ENCODE peak calls at places on chromosome 16, in nine cellular contexts. A is NCI-H2081; R is uterus; U is retina; C is NCI-H524; I is activated CD8-positive, alpha-beta memory T cell treated with anti-CD3 and anti-CD28 coated beads, Interleukin-2, amount 50 U/mL, for 4 hours; G is GM19239; P is ureter; L is lung. S is an unnamed sample.

GRCh38 chr16:2911580-2912329 is at the start of gene FLYWCH1:
- DNase-seq in P (peak), I (peak), G (peak), C (peak), A (peak), R (peak), L (peak), U (peak), S (peak)

GRCh38 chr16:14112539-14112856 is 41.4 kb downstream of the MRTFB start:
- DNase-seq in L (no peak), R (no peak), C (no peak), I (no peak), G (no peak), P (no peak), A (no peak), U (no peak), S (no peak)

GRCh38 chr16:77414752-77415231 is 20.0 kb downstream of the ADAMTS18 start:
- DNase-seq in I (no peak), U (no peak), G (no peak), L (no peak), A (no peak), C (no peak), P (no peak), R (no peak), S (no peak)

GRCh38 chr16:2148714-2149629 is 547 bp downstream of the RAB26 start:
- DNase-seq in C (peak), A (no peak), L (no peak), R (no peak), G (no peak), P (no peak), U (peak), I (no peak), S (no peak)

GRCh38 chr16:23181506-23181905 is 1.0 kb upstream of the SCNN1G start:
- DNase-seq in G (no peak), A (no peak), C (no peak), R (no peak), U (no peak), I (no peak), P (no peak), L (no peak), S (no peak)

GRCh38 chr16:78929798-78930197 is 670.7 kb downstream of the MAF start:
- DNase-seq in U (no peak), C (no peak), L (no peak), P (no peak), G (no peak), R (no peak), A (no peak), I (no peak), S (no peak)

GRCh38 chr16:73124097-73124652 is 76.2 kb upstream of the ZFHX3 start:
- DNase-seq in U (no peak), A (no peak), R (no peak), C (no peak), G (no peak), L (no peak), I (no peak), P (no peak), S (no peak)

GRCh38 chr16:11966173-11966572 is 1.2 kb downstream of the TNFRSF17 start:
- DNase-seq in G (no peak), L (no peak), P (no peak), U (no peak), R (no peak), C (no peak), A (no peak), I (no peak), S (no peak)

GRCh38 chr16:2090819-2091721 is 43.3 kb downstream of the TSC2 start:
- DNase-seq in G (no peak), R (no peak), P (peak), U (peak), I (no peak), L (peak), C (no peak), A (peak), S (peak)

GRCh38 chr16:2156025-2156848 is 655 bp downstream of the TRAF7 start:
- DNase-seq in A (no peak), P (no peak), L (no peak), G (no peak), U (peak), I (no peak), C (peak), R (no peak), S (no peak)

GRCh38 chr16:57532251-57532625 is 4.1 kb downstream of the CCDC102A start:
- DNase-seq in U (no peak), L (no peak), P (peak), C (no peak), I (no peak), R (no peak), A (no peak), G (no peak), S (no peak)

GRCh38 chr16:79426663-79427062 is 173.9 kb downstream of the MAF start:
- DNase-seq in P (no peak), G (no peak), I (no peak), R (no peak), A (no peak), C (no peak), L (no peak), U (no peak), S (no peak)

GRCh38 chr16:50266337-50267091 is at the start of gene ADCY7:
- DNase-seq in R (no peak), P (peak), L (peak), A (no peak), U (peak), C (peak), I (peak), G (peak), S (no peak)

GRCh38 chr16:80656731-80657150 is 115.9 kb downstream of the DYNLRB2 start:
- DNase-seq in L (no peak), C (no peak), R (no peak), I (no peak), U (peak), A (no peak), G (peak), P (no peak), S (no peak)

GRCh38 chr16:81315271-81316175 is 761 bp downstream of the GAN start:
- DNase-seq in R (peak), U (peak), G (peak), L (peak), C (peak), I (peak), A (no peak), P (peak), S (no peak)

GRCh38 chr16:918068-918467 is 52.7 kb downstream of the LMF1 start:
- DNase-seq in U (no peak), L (no peak), A (peak), C (no peak), P (no peak), R (no peak), G (no peak), I (no peak), S (no peak)

GRCh38 chr16:2470603-2471015 is 488 bp upstream of the NTN3 start:
- DNase-seq in G (no peak), A (no peak), U (peak), I (no peak), R (no peak), P (no peak), C (peak), L (no peak), S (no peak)

GRCh38 chr16:57802635-57803412 is 533 bp upstream of the KIFC3 start:
- DNase-seq in L (no peak), I (no peak), P (no peak), U (peak), A (no peak), R (no peak), C (no peak), G (no peak), S (no peak)

GRCh38 chr16:69930117-69930776 is 20.9 kb upstream of the CLEC18A start:
- DNase-seq in R (peak), C (peak), I (peak), A (peak), G (peak), P (no peak), U (peak), L (peak), S (peak)

GRCh38 chr16:30051518-30051917 is 14.0 kb upstream of the ALDOA start:
- DNase-seq in U (no peak), R (no peak), P (no peak), G (no peak), C (no peak), I (no peak), L (no peak), A (no peak), S (no peak)

GRCh38 chr16:48607056-48607825 is 2.7 kb downstream of the N4BP1 start:
- DNase-seq in U (no peak), G (no peak), A (no peak), R (no peak), P (peak), I (no peak), C (no peak), L (peak), S (no peak)

GRCh38 chr16:14549789-14550153 is 80.3 kb downstream of the PARN start:
- DNase-seq in I (no peak), A (peak), U (no peak), G (no peak), P (no peak), C (no peak), R (no peak), L (no peak), S (no peak)

GRCh38 chr16:85490971-85491771 is 122.0 kb upstream of the GSE1 start:
- DNase-seq in L (no peak), I (peak), P (no peak), C (peak), G (peak), R (no peak), A (no peak), U (no peak), S (no peak)

GRCh38 chr16:10172848-10173655 is 9.2 kb downstream of the GRIN2A start:
- DNase-seq in G (no peak), U (no peak), R (no peak), L (no peak), C (no peak), I (no peak), A (no peak), P (no peak), S (peak)

GRCh38 chr16:30083216-30084055 is 7.6 kb downstream of the PPP4C start:
- DNase-seq in R (no peak), C (no peak), A (no peak), U (no peak), I (no peak), P (no peak), L (no peak), G (no peak), S (no peak)

GRCh38 chr16:65534121-65534528 is 412.3 kb upstream of the CDH11 start:
- DNase-seq in R (no peak), C (no peak), A (no peak), I (no peak), G (no peak), L (no peak), P (no peak), U (no peak), S (peak)

GRCh38 chr16:50534556-50534955 is 13.6 kb upstream of the NKD1 start:
- DNase-seq in G (no peak), L (no peak), I (no peak), R (no peak), C (no peak), A (no peak), U (no peak), P (no peak), S (no peak)

GRCh38 chr16:63577891-63578290 is 1541.7 kb upstream of the CDH8 start:
- DNase-seq in P (no peak), L (no peak), U (no peak), I (no peak), G (no peak), A (no peak), C (no peak), R (no peak), S (no peak)

GRCh38 chr16:20049831-20050230 is 23.9 kb downstream of the GPR139 start:
- DNase-seq in R (no peak), G (no peak), P (no peak), U (no peak), A (no peak), I (no peak), L (no peak), C (no peak), S (no peak)

GRCh38 chr16:27315333-27316037 is 1.7 kb downstream of the IL4R start:
- DNase-seq in I (peak), A (no peak), U (no peak), P (no peak), G (no peak), C (no peak), L (peak), R (peak), S (peak)

GRCh38 chr16:10189861-10190390 is 7.7 kb upstream of the GRIN2A start:
- DNase-seq in A (no peak), G (no peak), C (no peak), P (no peak), U (no peak), I (no peak), R (no peak), L (no peak), S (no peak)

GRCh38 chr16:63702981-63703590 is 1418.8 kb downstream of the CDH11 start:
- DNase-seq in A (no peak), C (peak), G (no peak), U (no peak), L (no peak), I (no peak), R (no peak), P (peak), S (no peak)

GRCh38 chr16:53434436-53435065 is at the start of gene RBL2:
- DNase-seq in C (peak), P (peak), A (peak), G (peak), I (peak), L (peak), U (peak), R (peak), S (no peak)

GRCh38 chr16:51407921-51408320 is 256.9 kb upstream of the SALL1 start:
- DNase-seq in L (no peak), U (no peak), I (no peak), P (no peak), R (no peak), C (no peak), G (no peak), A (no peak), S (no peak)

GRCh38 chr16:3727806-3728381 is 10.6 kb upstream of the TRAP1 start:
- DNase-seq in R (no peak), P (no peak), U (no peak), I (no peak), A (no peak), L (no peak), C (peak), G (no peak), S (no peak)

GRCh38 chr16:68183033-68183432 is 52.9 kb downstream of the ESRP2 start:
- DNase-seq in C (no peak), A (no peak), L (no peak), G (no peak), P (no peak), U (no peak), I (no peak), R (no peak), S (no peak)

GRCh38 chr16:9900576-9900975 is 281.7 kb downstream of the GRIN2A start:
- DNase-seq in C (no peak), P (no peak), A (no peak), G (no peak), U (no peak), L (no peak), R (no peak), I (no peak), S (no peak)

GRCh38 chr16:21088646-21089538 is 61.8 kb downstream of the DNAH3 start:
- DNase-seq in C (no peak), A (no peak), R (no peak), P (no peak), I (no peak), L (no peak), U (no peak), G (no peak), S (no peak)

GRCh38 chr16:85128079-85128837 is 16.0 kb upstream of the CIBAR2 start:
- DNase-seq in I (no peak), P (no peak), G (no peak), R (no peak), L (no peak), C (no peak), U (no peak), A (no peak), S (no peak)

S was measured in keratinocyte.